ENCODE peak calls at places on chromosomes 3 and 15, in four cellular contexts. T is mucosa of descending colon, D is endothelial cell of umbilical vein, H is astrocyte of the spinal cord. G is an unnamed sample.

GRCh38 chr3:112405845-112406244 is 72.9 kb downstream of the CD200 start:
- DNase-seq in H (no peak), D (no peak), T (no peak), G (peak; percentile 38)

GRCh38 chr3:108818404-108818803 is 4.2 kb upstream of the TRAT1 start:
- DNase-seq in T (no peak), D (peak; percentile 10), H (no peak), G (peak; percentile 7)

GRCh38 chr15:41934843-41935242 is 37.5 kb downstream of the EHD4 start:
- DNase-seq in D (peak; percentile 71), T (peak; percentile 82), H (peak; percentile 60), G (no peak)

GRCh38 chr3:43343778-43344177 is 57.4 kb downstream of the SNRK start:
- DNase-seq in H (no peak), D (peak; percentile 49), T (no peak), G (no peak)

GRCh38 chr3:189519458-189519857 is 111.7 kb upstream of the TP63 start:
- DNase-seq in T (no peak), H (no peak), D (no peak), G (no peak)

GRCh38 chr3:98961161-98962155 is 60.0 kb upstream of the DCBLD2 start:
- DNase-seq in H (peak; percentile 88), T (no peak), D (peak; percentile 32), G (peak; percentile 96)

GRCh38 chr3:177452487-177452886 is 255.2 kb upstream of the TBL1XR1 start:
- DNase-seq in D (peak; percentile 75), H (peak; percentile 93), T (no peak), G (peak; percentile 94)

GRCh38 chr15:37109952-37110630 is 9.7 kb upstream of the MEIS2 start:
- DNase-seq in T (no peak), H (peak; percentile 17), D (no peak), G (peak; percentile 65)

GRCh38 chr15:74641151-74641550 is 25.5 kb downstream of the CLK3 start:
- DNase-seq in D (peak; percentile 59), T (no peak), H (no peak), G (no peak)

GRCh38 chr15:26028086-26028740 is 165.1 kb upstream of the ATP10A start:
- DNase-seq in H (no peak), D (no peak), T (no peak), G (no peak)

GRCh38 chr3:158260392-158260791 is 150.5 kb downstream of the RSRC1 start:
- DNase-seq in D (no peak), H (no peak), T (no peak), G (no peak)

GRCh38 chr3:188185717-188186236 is 31.8 kb downstream of the LPP start:
- DNase-seq in D (no peak), H (peak; percentile 42), T (no peak), G (no peak)

GRCh38 chr15:43423793-43424192 is 52.9 kb downstream of the TUBGCP4 start:
- DNase-seq in T (no peak), D (no peak), H (no peak), G (no peak)

GRCh38 chr3:126551066-126551838 is 7.5 kb downstream of the C3orf22 start:
- DNase-seq in T (no peak), D (no peak), H (no peak), G (no peak)

GRCh38 chr3:167626490-167626889 is 27.3 kb downstream of the WDR49 start:
- DNase-seq in T (no peak), H (no peak), D (no peak), G (no peak)

GRCh38 chr3:117719316-117719926 is 1009.8 kb downstream of the TUSC7 start:
- DNase-seq in H (peak; percentile 46), D (peak; percentile 45), T (no peak), G (peak; percentile 39)

GRCh38 chr15:92166029-92166428 is 227.7 kb upstream of the ST8SIA2 start:
- DNase-seq in H (no peak), T (no peak), D (no peak), G (no peak)

GRCh38 chr3:132228923-132229322 is 88.3 kb upstream of the ACP3 start:
- DNase-seq in H (peak; percentile 5), T (no peak), D (no peak), G (peak; percentile 34)

GRCh38 chr3:12964713-12965612 is 108.3 kb downstream of the IQSEC1 start:
- DNase-seq in D (no peak), T (peak; percentile 5), H (no peak), G (no peak)

GRCh38 chr15:74134387-74135027 is 4.1 kb downstream of the ISLR2 start:
- DNase-seq in D (peak; percentile 41), H (peak; percentile 22), T (no peak), G (no peak)

GRCh38 chr3:65854606-65855304 is 184.0 kb downstream of the MAGI1 start:
- DNase-seq in D (no peak), H (no peak), T (peak; percentile 72), G (peak; percentile 43)

GRCh38 chr3:66133050-66133757 is 87.6 kb upstream of the SLC25A26 start:
- DNase-seq in H (peak; percentile 78), D (peak; percentile 79), T (no peak), G (peak; percentile 78)

GRCh38 chr15:52306270-52306669 is 10.7 kb upstream of the MYO5C start:
- DNase-seq in H (peak; percentile 35), D (peak; percentile 33), T (no peak), G (peak; percentile 86)

GRCh38 chr3:193902557-193903256 is 233.2 kb upstream of the HES1 start:
- DNase-seq in H (no peak), D (no peak), T (no peak), G (no peak)

GRCh38 chr15:87733977-87734376 is 522.6 kb downstream of the NTRK3 start:
- DNase-seq in H (no peak), T (no peak), D (no peak), G (no peak)

GRCh38 chr15:29784413-29784812 is 37.9 kb downstream of the TJP1 start:
- DNase-seq in H (peak; percentile 35), T (no peak), D (peak; percentile 56), G (peak; percentile 14)

GRCh38 chr3:10783360-10784346 is 32.4 kb upstream of the SLC6A11 start:
- DNase-seq in T (no peak), H (peak; percentile 13), D (peak; percentile 33), G (peak; percentile 40)

GRCh38 chr3:45905755-45906154 is 19.4 kb downstream of the CCR9 start:
- DNase-seq in T (no peak), D (no peak), H (no peak), G (no peak)

GRCh38 chr3:187296915-187297314 is 5.4 kb upstream of the MASP1 start:
- DNase-seq in H (no peak), T (no peak), D (no peak), G (peak; percentile 40)

GRCh38 chr3:78798266-78798832 is 969.4 kb downstream of the ROBO1 start:
- DNase-seq in D (no peak), T (no peak), H (no peak), G (peak; percentile 14)

GRCh38 chr3:46594723-46595122 is 17.6 kb upstream of the FAM240A start:
- DNase-seq in T (no peak), H (no peak), D (no peak), G (no peak)

GRCh38 chr3:187610926-187611545 is 59.2 kb downstream of the SST start:
- DNase-seq in T (no peak), H (peak; percentile 44), D (no peak), G (peak; percentile 69)

GRCh38 chr15:52483712-52484111 is 45.0 kb downstream of the MYO5A start:
- DNase-seq in T (no peak), H (peak; percentile 70), D (peak; percentile 98), G (peak; percentile 77)

GRCh38 chr3:23806322-23807160 is 786 bp downstream of the UBE2E1 start:
- DNase-seq in D (peak; percentile 35), T (peak; percentile 67), H (peak; percentile 20), G (no peak)

GRCh38 chr3:2950159-2950558 is 160.0 kb downstream of the IL5RA start:
- DNase-seq in D (no peak), H (no peak), T (no peak), G (no peak)

GRCh38 chr15:44296625-44297524 is 8.4 kb downstream of the GOLM2 start:
- DNase-seq in D (peak; percentile 18), T (no peak), H (peak; percentile 69), G (peak; percentile 64)

GRCh38 chr15:75200391-75200764 is 1.3 kb upstream of the C15orf39 start:
- DNase-seq in D (no peak), H (no peak), T (no peak), G (no peak)

GRCh38 chr3:194928831-194929594 is 243.3 kb downstream of the FAM43A start:
- DNase-seq in T (no peak), D (no peak), H (no peak), G (peak; percentile 80)
- TF ChIP-seq CTCF in T (no peak), D (peak; percentile 38), H (peak; percentile 57), G (peak; percentile 100)

DNA sequence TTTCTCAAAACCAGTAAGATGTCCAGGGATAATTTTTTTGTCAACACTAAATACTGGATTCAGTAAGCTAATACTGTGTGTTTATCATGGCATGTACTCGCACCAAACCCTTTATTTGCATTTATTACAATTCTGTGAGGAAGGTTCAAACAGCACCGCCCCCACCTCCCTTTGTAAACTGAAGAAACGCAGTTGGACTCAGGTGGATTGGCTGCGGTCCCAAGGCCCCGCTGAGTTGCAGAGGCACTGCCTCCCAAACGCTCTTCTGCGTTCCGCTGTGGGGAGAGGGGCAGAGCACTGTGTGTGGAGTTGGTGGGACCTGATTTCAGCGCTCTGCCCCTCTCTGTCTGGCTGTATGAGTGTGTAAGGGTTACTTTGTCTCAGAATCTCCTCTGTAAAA is 1.2 kb downstream of the RCCD1 start:
- DNase-seq in H (no peak), T (peak; percentile 75), D (no peak), G (no peak)
- H3K4me3 ChIP-seq in H (peak overlapping the region; percentile 87), T (no peak overlapping the region), D (no peak overlapping the region), G (peak overlapping the region; percentile 73)

DNA sequence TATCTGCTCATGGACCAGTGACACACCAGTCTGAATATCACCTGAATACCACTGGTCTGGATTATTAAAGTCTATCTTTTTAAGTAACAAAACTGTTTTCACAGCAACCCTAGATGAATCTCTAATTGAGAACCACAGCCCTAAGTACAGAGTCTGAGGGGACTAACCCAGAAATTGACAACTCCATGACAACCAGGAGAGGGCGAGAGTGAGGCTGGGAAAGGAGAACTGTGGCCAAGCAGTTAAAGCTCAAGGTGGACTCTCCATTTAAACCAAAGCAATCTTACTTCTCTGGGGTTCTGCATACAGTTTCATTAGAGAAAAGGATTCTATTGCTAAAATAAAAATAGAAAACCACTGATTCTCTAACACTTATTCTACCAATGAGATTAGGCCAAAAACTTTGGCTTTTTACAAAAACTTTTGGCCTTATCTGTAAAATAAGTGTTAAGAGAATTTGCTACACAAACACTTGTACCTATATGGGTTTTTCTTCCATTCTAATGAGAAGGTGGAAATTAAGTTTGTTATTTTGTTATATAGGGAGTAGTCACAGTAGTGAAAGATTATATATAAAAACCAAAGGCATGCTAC is 11.4 kb downstream of the NEK10 start:
- DNase-seq in T (no peak), H (peak; percentile 67), D (peak; percentile 80), G (peak; percentile 66)
- TF ChIP-seq CTCF in T (peak; percentile 39), H (peak; percentile 82), D (peak; percentile 79), G (peak; percentile 88)

DNA sequence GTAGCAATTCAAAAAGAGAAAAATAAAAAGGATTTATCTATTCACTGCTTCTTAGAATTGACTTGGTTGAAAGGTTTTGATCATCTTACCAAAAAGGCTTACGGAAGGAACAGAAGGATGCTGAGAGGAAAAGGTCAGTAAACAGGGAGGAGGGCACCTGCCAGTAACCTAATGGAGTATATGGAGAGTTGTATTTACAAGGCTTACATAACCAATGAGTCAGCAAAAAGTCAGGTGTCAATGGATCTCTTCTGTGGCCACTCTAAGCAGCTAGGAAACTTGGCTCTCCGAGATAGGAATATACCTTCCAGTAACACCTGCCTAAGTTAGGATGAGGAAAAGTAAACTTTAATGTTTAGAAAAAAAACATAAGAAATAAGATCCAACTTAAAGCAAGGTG is 80.5 kb upstream of the PLXND1 start:
- DNase-seq in H (no peak), D (peak; percentile 11), T (no peak), G (no peak)
- H3K4me3 ChIP-seq in H (no peak overlapping the region), D (no peak overlapping the region), T (no peak overlapping the region), G (no peak overlapping the region)

GRCh38 chr3:107574650-107575049 is 51.9 kb downstream of the BBX start:
- DNase-seq in H (peak; percentile 50), D (peak; percentile 66), T (no peak), G (peak; percentile 65)
- TF ChIP-seq CTCF in H (peak; percentile 57), D (peak; percentile 33), T (no peak), G (peak; percentile 65)

GRCh38 chr3:44721231-44722102 is 8.0 kb upstream of the ZNF501 start:
- DNase-seq in H (peak; percentile 15), T (no peak), D (no peak), G (peak; percentile 30)
- H3K4me3 ChIP-seq in H (no peak overlapping the region), T (no peak overlapping the region), D (no peak overlapping the region), G (no peak overlapping the region)

G was measured in fibroblast of mammary gland.